ENCODE peak calls at places on chromosomes 6 and 20, in five cellular contexts. R is body of pancreas, K is A549, V is IMR-90, Q is transverse colon. C is an unnamed sample.
A peak's percentile ranks its signal among the peaks of the same experiment; 100 is the strongest.

GRCh38 chr6:156828280-156828703 is 51.1 kb downstream of the ARID1B start:
- DNase-seq in V (peak; percentile 91), Q (no peak), R (peak; percentile 36), K (peak; percentile 37), C (peak; percentile 40)

GRCh38 chr6:168408504-168409136 is 32.4 kb upstream of the SMOC2 start:
- DNase-seq in Q (no peak), V (no peak), R (no peak), K (no peak), C (no peak)

GRCh38 chr20:61420781-61421180 is 168.7 kb downstream of the CDH4 start:
- DNase-seq in K (no peak), R (no peak), Q (no peak), V (no peak), C (no peak)

GRCh38 chr6:135182120-135182992 is 1.2 kb downstream of the MYB start:
- DNase-seq in Q (peak; percentile 47), V (no peak), K (no peak), R (no peak), C (peak; percentile 9)

GRCh38 chr20:64113796-64114355 is 6.5 kb upstream of the NPBWR2 start:
- DNase-seq in K (no peak), R (no peak), Q (peak; percentile 2), V (no peak), C (no peak)

GRCh38 chr20:57870597-57871236 is 160.9 kb upstream of the PMEPA1 start:
- DNase-seq in R (no peak), V (no peak), Q (no peak), K (no peak), C (no peak)

GRCh38 chr20:62725596-62726268 is 17.1 kb downstream of the NTSR1 start:
- DNase-seq in Q (no peak), K (no peak), V (no peak), R (peak; percentile 1), C (no peak)

GRCh38 chr20:47501483-47502270 is at the start of gene NCOA3:
- DNase-seq in V (peak; percentile 92), K (peak; percentile 95), Q (peak; percentile 96), R (peak; percentile 95), C (peak; percentile 94)

GRCh38 chr6:105793132-105793531 is 293.0 kb upstream of the PRDM1 start:
- DNase-seq in R (no peak), Q (peak; percentile 22), K (no peak), V (no peak), C (no peak)

GRCh38 chr20:3203315-3204123 is 963 bp downstream of the DDRGK1 start:
- DNase-seq in R (peak; percentile 54), Q (peak; percentile 37), K (no peak), V (no peak), C (peak; percentile 52)

GRCh38 chr6:42714098-42714761 is 8.2 kb downstream of the PRPH2 start:
- DNase-seq in K (no peak), Q (no peak), R (no peak), V (peak; percentile 70), C (no peak)

GRCh38 chr6:42010185-42010872 is 40.0 kb upstream of the TAF8 start:
- DNase-seq in Q (no peak), R (no peak), K (no peak), V (no peak), C (no peak)

GRCh38 chr6:132391391-132392291 is 9.6 kb downstream of the MOXD1 start:
- DNase-seq in V (peak; percentile 96), Q (peak; percentile 20), K (no peak), R (peak; percentile 12), C (peak; percentile 23)

GRCh38 chr6:139977887-139978332 is 603.5 kb upstream of the CITED2 start:
- DNase-seq in V (peak; percentile 72), R (peak; percentile 27), K (no peak), Q (no peak), C (no peak)

GRCh38 chr6:12890171-12890790 is 173.7 kb downstream of the PHACTR1 start:
- DNase-seq in K (no peak), V (no peak), R (no peak), Q (no peak), C (no peak)

GRCh38 chr20:32443386-32443974 is 85.3 kb downstream of the ASXL1 start:
- DNase-seq in Q (peak; percentile 4), V (no peak), R (no peak), K (no peak), C (no peak)

GRCh38 chr6:147204843-147205311 is 660 bp downstream of the STXBP5 start:
- DNase-seq in R (no peak), Q (no peak), K (no peak), V (peak; percentile 10), C (no peak)

GRCh38 chr6:44661631-44662030 is 274.1 kb downstream of the CDC5L start:
- DNase-seq in Q (no peak), R (no peak), K (no peak), V (no peak), C (no peak)

GRCh38 chr20:10360878-10361277 is 73.1 kb downstream of the MKKS start:
- DNase-seq in Q (no peak), K (no peak), V (no peak), R (no peak), C (no peak)

GRCh38 chr6:28977351-28978136 is 27.6 kb downstream of the ZNF311 start:
- DNase-seq in K (no peak), R (no peak), V (peak; percentile 50), Q (no peak), C (no peak)

GRCh38 chr6:44667668-44668390 is 280.3 kb downstream of the CDC5L start:
- DNase-seq in V (no peak), R (peak; percentile 27), Q (peak; percentile 41), K (peak; percentile 18), C (no peak)

GRCh38 chr6:149230729-149231434 is 86.6 kb upstream of the TAB2 start:
- DNase-seq in K (no peak), V (no peak), R (no peak), Q (no peak), C (no peak)

GRCh38 chr6:81938014-81938761 is 185.7 kb upstream of the TENT5A start:
- DNase-seq in R (peak; percentile 59), V (peak; percentile 96), Q (no peak), K (peak; percentile 6), C (peak; percentile 5)

DNA sequence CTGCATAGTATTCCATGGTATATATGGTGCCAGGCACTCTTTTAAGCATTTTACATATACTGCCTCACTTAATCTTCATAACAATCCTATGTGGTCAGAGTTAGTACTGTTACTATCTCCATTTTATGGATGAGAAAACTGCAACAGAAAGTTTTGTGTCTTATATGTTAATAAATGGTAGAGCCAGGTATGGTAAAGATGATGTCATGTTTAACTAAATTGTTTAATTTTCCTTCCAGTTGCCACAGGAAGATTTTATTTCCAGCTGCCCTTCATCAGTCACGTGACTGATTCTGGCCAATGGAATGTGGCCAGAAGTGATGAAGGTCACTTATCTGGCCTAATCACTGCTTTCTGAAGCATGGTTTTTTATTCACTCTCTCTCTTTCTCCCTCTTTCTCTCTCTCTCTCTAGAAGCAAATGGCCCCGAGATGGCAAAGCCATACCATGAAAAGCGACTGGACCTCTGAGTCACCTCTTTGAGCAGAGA is 75.7 kb upstream of the BTBD3 start:
- DNase-seq in Q (no peak), K (no peak), R (no peak), V (no peak), C (no peak)
- TF ChIP-seq POLR2A in Q (no peak), K (no peak), R (no peak), V (no peak), C (no peak)

GRCh38 chr20:49892260-49893216 is 22.8 kb downstream of the SPATA2 start:
- DNase-seq in R (no peak), K (no peak), V (no peak), Q (no peak), C (no peak)
- TF ChIP-seq POLR2A in R (no peak), K (no peak), V (no peak), Q (no peak), C (no peak)

GRCh38 chr6:16965679-16966078 is 136.2 kb upstream of the STMND1 start:
- DNase-seq in Q (no peak), V (no peak), R (no peak), K (no peak), C (no peak)

GRCh38 chr6:16959789-16960188 is 142.1 kb upstream of the STMND1 start:
- DNase-seq in K (no peak), Q (no peak), V (no peak), R (no peak), C (no peak)

GRCh38 chr6:16964553-16965499 is 137.0 kb upstream of the STMND1 start:
- DNase-seq in K (peak; percentile 39), V (peak; percentile 70), R (peak; percentile 78), Q (peak; percentile 70), C (peak; percentile 47)

GRCh38 chr6:16956371-16956770 is 145.5 kb upstream of the STMND1 start:
- DNase-seq in Q (no peak), R (no peak), V (no peak), K (no peak), C (no peak)

DNA sequence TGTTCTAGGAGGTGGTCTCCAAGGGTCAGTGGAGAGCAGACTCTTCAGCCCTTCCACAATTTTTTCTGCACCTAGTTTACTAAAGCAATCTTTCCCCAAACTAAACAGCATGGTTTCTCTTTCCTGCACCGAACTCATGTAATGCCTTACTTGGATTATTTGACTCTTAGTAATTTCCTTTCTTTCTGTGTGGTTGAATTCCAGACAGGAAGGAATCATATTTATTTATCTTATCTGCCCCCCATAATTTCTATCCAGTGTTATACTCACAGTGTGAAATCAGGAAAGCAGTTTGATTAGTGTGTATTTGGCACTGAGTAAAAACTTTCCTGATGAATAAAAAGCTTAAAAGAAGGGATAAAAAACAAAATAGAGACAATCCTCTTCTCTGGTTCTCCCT is 140.3 kb upstream of the STMND1 start:
- DNase-seq in Q (no peak), K (no peak), R (no peak), V (peak; percentile 45), C (no peak)
- TF ChIP-seq POLR2A in Q (no peak), K (no peak), R (no peak), V (no peak), C (no peak)

DNA sequence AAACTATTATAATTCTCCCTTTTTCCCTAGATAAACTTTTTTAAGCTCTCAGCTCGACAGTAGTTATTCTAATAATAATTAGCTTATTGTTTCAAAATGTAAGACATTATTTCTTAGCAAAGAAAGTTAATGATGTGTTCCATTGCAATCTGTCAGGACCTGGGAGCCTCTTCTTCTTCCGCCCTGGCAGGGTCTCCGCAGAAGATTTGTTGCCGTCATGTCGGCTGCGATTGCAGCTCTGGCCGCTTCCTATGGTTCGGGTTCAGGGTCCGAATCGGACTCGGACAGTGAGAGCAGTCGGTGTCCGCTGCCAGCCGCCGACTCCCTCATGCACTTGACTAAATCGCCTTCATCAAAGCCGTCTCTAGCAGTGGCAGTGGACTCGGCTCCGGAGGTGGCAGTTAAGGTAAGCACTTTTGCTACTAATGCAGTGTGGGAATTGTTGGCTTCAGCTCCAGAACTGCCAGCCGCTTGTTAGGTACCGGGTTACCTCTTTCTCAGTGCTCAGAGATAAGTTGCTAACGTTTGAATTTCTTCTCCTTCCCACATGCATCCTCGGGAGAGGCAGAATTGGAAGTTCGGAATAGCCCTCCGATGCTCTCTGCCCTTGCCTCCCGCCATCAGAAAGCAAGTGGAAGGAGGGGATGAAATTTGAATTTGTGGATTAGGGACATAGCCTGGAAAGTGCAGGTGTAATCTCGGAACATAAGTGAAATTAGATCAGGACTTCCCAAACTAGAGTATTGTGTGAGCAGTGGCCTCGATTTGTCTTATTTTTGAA is at the start of gene CDC40:
- DNase-seq in K (peak; percentile 44), R (peak; percentile 59), Q (peak; percentile 59), V (no peak), C (peak; percentile 18)
- TF ChIP-seq POLR2A in K (peak; percentile 55), R (peak; percentile 75), Q (peak; percentile 65), V (no peak), C (peak; percentile 82)

GRCh38 chr6:89145962-89146747 is at the start of gene PM20D2:
- DNase-seq in R (peak; percentile 77), K (peak; percentile 73), V (peak; percentile 20), Q (peak; percentile 77), C (peak; percentile 82)
- TF ChIP-seq POLR2A in R (peak; percentile 77), K (peak; percentile 82), V (no peak), Q (peak; percentile 51), C (peak; percentile 44)